ENCODE peak calls at places on chromosomes 12 and 14, in four cellular contexts. O, W, Z and N are unnamed samples.

GRCh38 chr14:74502236-74503019 is 8.9 kb downstream of the ISCA2 start:
- DNase-seq in O (peak), Z (peak), W (no peak), N (no peak)

GRCh38 chr14:83863042-83863441 is 1666.9 kb upstream of the FLRT2 start:
- DNase-seq in W (no peak), O (no peak), Z (no peak), N (no peak)

GRCh38 chr12:24911284-24911791 is 37.6 kb downstream of the BCAT1 start:
- DNase-seq in Z (no peak), W (no peak), O (no peak), N (no peak)

GRCh38 chr14:89484445-89484844 is 67.4 kb upstream of the FOXN3 start:
- DNase-seq in Z (no peak), W (no peak), O (peak), N (no peak)

GRCh38 chr12:131536766-131537165 is 174.1 kb upstream of the SFSWAP start:
- DNase-seq in O (no peak), W (no peak), Z (no peak), N (no peak)

GRCh38 chr14:104217486-104218360 is 79.3 kb downstream of the KIF26A start:
- DNase-seq in Z (no peak), W (no peak), O (no peak), N (no peak)

GRCh38 chr12:87848248-87848868 is 180.8 kb downstream of the C12orf50 start:
- DNase-seq in W (peak), Z (peak), O (peak), N (no peak)

GRCh38 chr14:74302160-74302628 is 540 bp downstream of the ABCD4 start:
- DNase-seq in Z (peak), O (peak), W (peak), N (peak)

GRCh38 chr12:76277480-76277879 is 70.7 kb downstream of the BBS10 start:
- DNase-seq in W (no peak), O (no peak), Z (no peak), N (no peak)

GRCh38 chr14:40981247-40981646 is 625.4 kb upstream of the LRFN5 start:
- DNase-seq in O (no peak), Z (no peak), W (no peak), N (no peak)

GRCh38 chr12:118035194-118036041 is 18.9 kb downstream of the RFC5 start:
- DNase-seq in Z (no peak), W (peak), O (no peak), N (peak)

GRCh38 chr12:26100966-26101744 is 23.7 kb downstream of the BHLHE41 start:
- DNase-seq in O (no peak), W (no peak), Z (no peak), N (no peak)

GRCh38 chr12:27237790-27238771 is 6.0 kb upstream of the STK38L start:
- DNase-seq in Z (no peak), O (peak), W (peak), N (no peak)

GRCh38 chr12:103495783-103496456 is at the start of gene C12orf42:
- DNase-seq in O (no peak), W (peak), Z (no peak), N (peak)

GRCh38 chr12:125512541-125513298 is 447.5 kb downstream of the AACS start:
- DNase-seq in Z (no peak), W (no peak), O (peak), N (no peak)

GRCh38 chr12:11897923-11898322 is 172.8 kb upstream of the BCL2L14 start:
- DNase-seq in W (no peak), O (no peak), Z (no peak), N (no peak)
- TF ChIP-seq SPI1 in W (no peak), O (no peak), Z (no peak), N (no peak)

DNA sequence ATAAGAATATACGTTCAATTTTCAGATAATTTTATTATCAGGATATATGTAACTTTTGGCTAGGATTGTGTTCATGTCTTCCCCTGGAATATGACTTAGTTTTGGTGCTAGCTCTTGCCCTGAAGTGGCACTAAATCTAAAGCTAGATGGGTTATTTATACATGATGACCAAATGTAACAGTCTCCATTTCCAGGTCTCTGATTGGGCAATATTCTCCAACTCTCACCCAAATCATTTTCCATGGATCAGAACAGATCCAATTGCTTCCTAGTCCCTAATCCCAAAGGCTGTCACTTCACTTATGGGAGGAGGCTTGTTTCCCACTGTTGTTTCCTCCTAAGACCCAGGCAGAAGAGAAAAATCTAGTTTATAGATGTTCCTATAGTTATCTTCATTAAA is 274.6 kb upstream of the SLC16A7 start:
- DNase-seq in O (no peak), W (no peak), Z (no peak), N (no peak)
- TF ChIP-seq POLR2AphosphoS5 in O (no peak), W (no peak), Z (no peak), N (no peak)

DNA sequence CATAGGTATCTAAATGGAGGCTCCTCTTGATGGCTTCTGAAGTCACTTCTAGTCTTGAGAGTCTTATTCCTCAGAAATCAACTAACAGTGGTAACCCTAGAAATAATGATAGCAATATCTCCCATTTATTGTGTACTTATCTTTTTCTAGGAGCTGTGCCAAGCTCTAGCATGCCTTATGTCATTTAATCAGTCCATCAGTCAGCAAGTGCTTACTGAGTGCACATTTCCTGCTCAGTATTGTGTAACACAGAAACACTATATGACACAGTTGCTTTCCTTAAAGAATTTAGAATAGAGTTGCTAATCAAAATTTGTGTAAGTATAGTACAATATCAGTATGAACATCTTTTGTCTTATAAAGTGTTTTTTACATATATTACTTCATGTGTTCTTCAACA is 36.6 kb downstream of the KRT76 start:
- DNase-seq in O (no peak), W (no peak), Z (no peak), N (no peak)
- TF ChIP-seq SPI1 in O (no peak), W (no peak), Z (no peak), N (no peak)

GRCh38 chr12:70032076-70032475 is 207.0 kb downstream of the MYRFL start:
- DNase-seq in W (no peak), O (no peak), Z (no peak), N (no peak)
- TF ChIP-seq POLR2AphosphoS5 in W (no peak), O (no peak), Z (no peak), N (no peak)

GRCh38 chr12:59723520-59723919 is 127.7 kb downstream of the SLC16A7 start:
- DNase-seq in W (no peak), O (no peak), Z (no peak), N (no peak)
- TF ChIP-seq SPI1 in W (no peak), O (no peak), Z (no peak), N (no peak)